ENCODE peak calls at places on chromosomes 1 and 21, in ten cellular contexts. D is A549; P is effector memory CD4-positive, alpha-beta T cell; A is PC-3; V is adipocyte; R is K562; W is colonic mucosa; O is upper lobe of right lung; F is psoas muscle; X is IMR-90. Z is an unnamed sample. For H3K9me3 and H3K4me1, the result is how much of the 10 kb centered on the place peaks cover.

GRCh38 chr1:23673086-23673813 is 18.4 kb upstream of the RPL11 start:
- DNase-seq in V (peak), X (peak), F (peak), O (no peak), D (peak), R (peak), A (peak), W (peak), P (no peak), Z (no peak)

GRCh38 chr1:237358555-237358954 is 316.6 kb downstream of the RYR2 start:
- DNase-seq in O (no peak), A (no peak), V (no peak), W (no peak), R (no peak), F (no peak), X (no peak), P (no peak), D (no peak), Z (no peak)

GRCh38 chr1:234597894-234598293 is 12.1 kb downstream of the IRF2BP2 start:
- DNase-seq in X (peak), O (no peak), V (peak), F (no peak), R (peak), W (peak), P (peak), D (peak), A (peak), Z (no peak)

GRCh38 chr1:72186733-72187307 is 95.5 kb downstream of the NEGR1 start:
- DNase-seq in R (no peak), D (no peak), F (no peak), O (no peak), P (no peak), V (peak), A (peak), X (peak), W (no peak), Z (no peak)

GRCh38 chr1:19347538-19348177 is 35.5 kb downstream of the SLC66A1 start:
- DNase-seq in X (no peak), F (no peak), A (no peak), R (no peak), P (no peak), V (no peak), D (no peak), O (no peak), W (no peak), Z (no peak)

GRCh38 chr1:46453449-46453848 is 36.2 kb upstream of the DMBX1 start:
- DNase-seq in X (no peak), F (no peak), V (no peak), A (no peak), O (no peak), W (no peak), R (no peak), D (no peak), P (no peak), Z (no peak)

GRCh38 chr1:201660931-201661822 is 122.2 kb downstream of the NAV1 start:
- DNase-seq in W (no peak), R (no peak), A (no peak), X (peak), V (no peak), D (no peak), O (no peak), F (no peak), P (no peak), Z (no peak)

GRCh38 chr1:203278885-203279406 is 26.4 kb upstream of the BTG2 start:
- DNase-seq in X (no peak), W (no peak), D (no peak), A (no peak), O (peak), R (no peak), V (peak), F (no peak), P (no peak), Z (no peak)

GRCh38 chr21:35711661-35712060 is 348.7 kb downstream of the SETD4 start:
- DNase-seq in X (no peak), R (no peak), P (no peak), D (no peak), F (no peak), W (no peak), V (no peak), O (no peak), A (no peak), Z (no peak)

GRCh38 chr1:243233908-243234307 is 21.2 kb downstream of the CEP170 start:
- DNase-seq in A (no peak), R (no peak), P (no peak), V (peak), X (peak), F (no peak), D (no peak), W (no peak), O (no peak), Z (no peak)
- H3K9me3 ChIP-seq in A (under half), R (under half), P (under half), V (under half), X (under half), F (under half), D (under half), W (under half), O (under half), Z (under half)

GRCh38 chr1:224928906-224929305 is 569 bp upstream of the DNAH14 start:
- DNase-seq in D (no peak), F (no peak), P (no peak), A (no peak), X (no peak), R (no peak), O (no peak), W (no peak), V (no peak), Z (no peak)
- H3K4me3 ChIP-seq in D (peak), F (no peak), P (no peak), A (peak), X (no peak), R (peak), O (peak), W (peak), V (peak), Z (no peak)

GRCh38 chr1:107449326-107449725 is 308.5 kb downstream of the NTNG1 start:
- DNase-seq in O (no peak), F (no peak), R (no peak), X (no peak), D (no peak), W (no peak), A (no peak), P (no peak), V (no peak), Z (no peak)
- H3K4me1 ChIP-seq in O (under half), F (under half), R (under half), X (under half), D (under half), W (under half), A (under half), P (under half), V (under half), Z (under half)

GRCh38 chr1:2809656-2810055 is 8.2 kb upstream of the TTC34 start:
- DNase-seq in V (no peak), W (no peak), O (no peak), X (no peak), A (no peak), R (no peak), D (no peak), F (no peak), P (no peak), Z (no peak)

GRCh38 chr1:2808386-2808705 is 6.9 kb upstream of the TTC34 start:
- DNase-seq in V (no peak), X (no peak), W (no peak), P (no peak), D (no peak), F (no peak), O (no peak), R (no peak), A (no peak), Z (no peak)

GRCh38 chr1:2807036-2807435 is 5.5 kb upstream of the TTC34 start:
- DNase-seq in R (no peak), V (no peak), O (no peak), F (no peak), A (no peak), P (no peak), W (no peak), X (no peak), D (no peak), Z (no peak)

GRCh38 chr1:2808831-2809605 is 7.5 kb upstream of the TTC34 start:
- DNase-seq in P (no peak), V (no peak), F (no peak), A (no peak), R (no peak), W (no peak), X (no peak), D (no peak), O (no peak), Z (no peak)

GRCh38 chr1:2807678-2808385 is 6.3 kb upstream of the TTC34 start:
- DNase-seq in F (no peak), V (no peak), X (no peak), R (no peak), W (no peak), A (no peak), D (no peak), O (no peak), P (no peak), Z (no peak)
- H3K9me3 ChIP-seq in F (under half), V (under half), X (half or more), R (under half), W (under half), A (under half), D (under half), O (under half), P (under half), Z (under half)

GRCh38 chr1:65045022-65045786 is 78.9 kb upstream of the JAK1 start:
- DNase-seq in A (no peak), O (no peak), P (no peak), X (no peak), D (no peak), R (no peak), F (no peak), V (no peak), W (no peak), Z (no peak)

GRCh38 chr1:65050735-65051134 is 84.4 kb upstream of the JAK1 start:
- DNase-seq in W (no peak), R (no peak), O (no peak), X (no peak), P (no peak), D (no peak), V (no peak), F (no peak), A (peak), Z (no peak)

GRCh38 chr1:65044411-65044810 is 78.1 kb upstream of the JAK1 start:
- DNase-seq in V (no peak), W (no peak), R (no peak), F (no peak), A (no peak), D (no peak), O (no peak), P (no peak), X (no peak), Z (no peak)

GRCh38 chr1:65049941-65050713 is 83.8 kb upstream of the JAK1 start:
- DNase-seq in R (no peak), A (no peak), W (no peak), V (no peak), D (no peak), X (no peak), O (no peak), P (no peak), F (no peak), Z (no peak)

GRCh38 chr1:65048325-65048724 is 82.0 kb upstream of the JAK1 start:
- DNase-seq in R (no peak), O (no peak), F (no peak), W (no peak), X (peak), A (no peak), V (peak), D (no peak), P (no peak), Z (no peak)
- H3K4me3 ChIP-seq in R (no peak), O (no peak), F (no peak), W (no peak), X (no peak), A (no peak), V (peak), D (no peak), P (no peak), Z (no peak)